ENCODE peak calls at places on chromosomes 6 and 20, in four cellular contexts. Q is hypothalamus; W is GM04503; I is activated CD4-positive, alpha-beta T cell treated with anti-CD3 and anti-CD28 coated beads, Interleukin-2, amount 10 ng/mL, durations not matched to agents 7 days and 5 days. A is an unnamed sample.

GRCh38 chr6:10151144-10151915 is 263.5 kb downstream of the TFAP2A start:
- DNase-seq in I (no peak), W (peak), Q (no peak), A (no peak)

GRCh38 chr6:167485186-167485978 is 160.5 kb downstream of the TTLL2 start:
- DNase-seq in Q (no peak), I (no peak), W (no peak), A (no peak)

GRCh38 chr6:5471637-5472430 is 210.5 kb downstream of the FARS2 start:
- DNase-seq in W (no peak), I (no peak), Q (no peak), A (no peak)

GRCh38 chr20:60304931-60305330 is 346.7 kb downstream of the CDH26 start:
- DNase-seq in W (no peak), I (no peak), Q (no peak), A (no peak)

GRCh38 chr20:45174434-45175364 is at the start of gene PI3:
- DNase-seq in I (no peak), W (no peak), Q (no peak), A (no peak)

GRCh38 chr6:151060096-151060741 is 179.5 kb upstream of the AKAP12 start:
- DNase-seq in Q (no peak), W (peak), I (no peak), A (no peak)

GRCh38 chr6:170132561-170132991 is 158.3 kb downstream of the DLL1 start:
- DNase-seq in I (no peak), Q (no peak), W (no peak), A (no peak)

GRCh38 chr6:112802154-112802553 is 455.0 kb downstream of the RFPL4B start:
- DNase-seq in Q (no peak), W (peak), I (no peak), A (no peak)

GRCh38 chr20:17538517-17539170 is 7.5 kb upstream of the BFSP1 start:
- DNase-seq in W (no peak), Q (no peak), I (no peak), A (no peak)

GRCh38 chr6:152271681-152272464 is 365.3 kb downstream of the SYNE1 start:
- DNase-seq in I (no peak), Q (no peak), W (peak), A (no peak)

GRCh38 chr6:8831366-8832152 is 396.2 kb upstream of the SLC35B3 start:
- DNase-seq in W (no peak), I (no peak), Q (no peak), A (no peak)

GRCh38 chr6:9875605-9876353 is 539.1 kb downstream of the TFAP2A start:
- DNase-seq in I (no peak), Q (no peak), W (no peak), A (no peak)

GRCh38 chr6:14559754-14560527 is 442.4 kb downstream of the CD83 start:
- DNase-seq in Q (no peak), I (no peak), W (no peak), A (no peak)